ENCODE peak calls at places on chromosomes 3 and 15, in six cellular contexts. D is brain microvascular endothelial cell, U is body of pancreas, S is cardiac fibroblast, E is fibroblast of pulmonary artery, I is hepatocyte. Y is an unnamed sample.

GRCh38 chr3:6097021-6097420 is 763.9 kb upstream of the GRM7 start:
- DNase-seq in D (no peak), U (no peak), S (no peak), E (no peak), I (no peak), Y (no peak)

GRCh38 chr3:8581806-8582436 is 62.7 kb downstream of the SSUH2 start:
- DNase-seq in D (no peak), U (no peak), S (no peak), E (no peak), I (no peak), Y (no peak)

GRCh38 chr3:177427096-177427495 is 229.8 kb upstream of the TBL1XR1 start:
- DNase-seq in D (no peak), U (no peak), S (no peak), E (no peak), I (no peak), Y (no peak)

GRCh38 chr15:50257924-50258323 is 7.6 kb downstream of the HDC start:
- DNase-seq in D (peak), U (no peak), S (peak), E (peak), I (no peak), Y (no peak)

GRCh38 chr3:41575754-41576153 is 376.4 kb downstream of the CTNNB1 start:
- DNase-seq in D (no peak), U (no peak), S (no peak), E (no peak), I (no peak), Y (no peak)

GRCh38 chr3:147119346-147119745 is 287.0 kb downstream of the ZIC4 start:
- DNase-seq in D (no peak), U (no peak), S (no peak), E (no peak), I (no peak), Y (no peak)

GRCh38 chr3:114121996-114122709 is 56.7 kb downstream of the DRD3 start:
- DNase-seq in D (peak), U (peak), S (peak), E (peak), I (no peak), Y (no peak)

GRCh38 chr3:161043343-161044035 is 61.7 kb downstream of the B3GALNT1 start:
- DNase-seq in D (no peak), U (no peak), S (no peak), E (no peak), I (no peak), Y (no peak)

GRCh38 chr3:125651246-125651645 is 55.9 kb upstream of the OSBPL11 start:
- DNase-seq in D (peak), U (no peak), S (no peak), E (no peak), I (no peak), Y (no peak)

GRCh38 chr3:126768903-126769302 is 64.9 kb downstream of the CHCHD6 start:
- DNase-seq in D (no peak), U (no peak), S (no peak), E (no peak), I (no peak), Y (no peak)

GRCh38 chr3:46438831-46439230 is 25.9 kb downstream of the LTF start:
- DNase-seq in D (no peak), U (no peak), S (no peak), E (no peak), I (no peak), Y (no peak)

GRCh38 chr3:46448721-46449120 is 16.0 kb downstream of the LTF start:
- DNase-seq in D (no peak), U (no peak), S (no peak), E (no peak), I (no peak), Y (no peak)

GRCh38 chr3:46447535-46447934 is 17.2 kb downstream of the LTF start:
- DNase-seq in D (no peak), U (no peak), S (no peak), E (no peak), I (no peak), Y (no peak)

GRCh38 chr3:46440531-46441294 is 24.0 kb downstream of the LTF start:
- DNase-seq in D (no peak), U (no peak), S (no peak), E (no peak), I (no peak), Y (no peak)

GRCh38 chr3:46442591-46443530 is 21.8 kb downstream of the LTF start:
- DNase-seq in D (peak), U (peak), S (peak), E (no peak), I (peak), Y (peak)
- TF ChIP-seq CTCF in D (peak), U (peak), S (peak), E (no peak), I (peak), Y (peak)

DNA sequence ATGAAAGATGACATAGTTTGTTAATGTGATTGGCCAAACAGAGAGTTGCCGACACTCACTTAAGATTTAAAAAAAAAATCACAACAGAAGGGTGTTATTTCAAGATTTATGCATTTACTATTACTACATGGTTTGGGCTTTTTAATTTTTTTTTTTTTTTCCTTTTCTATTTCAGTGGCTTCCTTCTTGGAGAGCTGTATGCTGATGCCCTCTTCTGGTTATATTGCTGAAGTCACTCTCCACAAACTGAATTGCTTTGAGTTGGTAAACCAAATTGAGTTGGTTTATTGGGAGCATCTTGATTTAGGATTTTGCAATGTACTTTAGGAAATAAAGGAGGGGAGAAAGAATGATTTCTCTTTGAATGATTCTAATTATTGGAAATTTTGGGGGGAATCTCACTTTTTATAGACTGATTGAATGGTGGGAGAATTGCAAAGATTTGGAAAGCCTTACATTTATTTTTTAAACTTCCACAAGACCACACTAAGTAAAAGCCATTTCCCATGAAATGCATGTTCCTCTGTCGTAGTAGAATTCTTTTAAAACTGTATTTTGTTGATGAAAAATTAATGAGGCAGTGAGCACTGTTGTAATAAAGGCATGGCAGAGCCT is 186.6 kb upstream of the FEZF2 start:
- DNase-seq in D (peak), U (no peak), S (peak), E (peak), I (peak), Y (no peak)
- TF ChIP-seq CTCF in D (peak), U (peak), S (peak), E (peak), I (peak), Y (no peak)

DNA sequence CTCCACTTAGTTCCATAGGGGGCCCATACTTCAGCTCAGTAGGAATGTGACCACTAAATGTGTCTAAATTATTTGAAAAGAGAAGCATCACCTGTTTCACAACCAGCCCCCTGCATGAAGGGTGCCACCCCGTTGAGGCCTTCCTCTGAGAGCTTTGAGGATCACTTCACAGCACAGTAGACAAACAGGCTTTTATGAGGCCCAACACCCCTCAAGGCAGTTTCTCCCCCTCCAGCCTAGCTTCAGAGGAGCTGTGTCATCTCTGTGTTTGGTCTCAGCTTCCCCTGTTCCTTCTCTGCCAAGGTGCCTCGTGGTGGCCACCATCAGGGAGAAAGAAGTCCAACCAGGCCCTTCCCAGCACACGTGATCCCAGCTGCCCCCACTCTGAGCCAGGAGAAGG is 21.5 kb upstream of the DUSP7 start:
- DNase-seq in D (no peak), U (no peak), S (no peak), E (no peak), I (no peak), Y (no peak)
- TF ChIP-seq CTCF in D (no peak), U (no peak), S (no peak), E (no peak), I (no peak), Y (no peak)

GRCh38 chr3:148136816-148137215 is 560.9 kb upstream of the AGTR1 start:
- DNase-seq in D (no peak), U (no peak), S (no peak), E (no peak), I (no peak), Y (no peak)

GRCh38 chr3:148126962-148127361 is 570.7 kb upstream of the AGTR1 start:
- DNase-seq in D (no peak), U (no peak), S (no peak), E (no peak), I (no peak), Y (no peak)

GRCh38 chr3:148128136-148128535 is 569.6 kb upstream of the AGTR1 start:
- DNase-seq in D (no peak), U (no peak), S (no peak), E (no peak), I (no peak), Y (no peak)

DNA sequence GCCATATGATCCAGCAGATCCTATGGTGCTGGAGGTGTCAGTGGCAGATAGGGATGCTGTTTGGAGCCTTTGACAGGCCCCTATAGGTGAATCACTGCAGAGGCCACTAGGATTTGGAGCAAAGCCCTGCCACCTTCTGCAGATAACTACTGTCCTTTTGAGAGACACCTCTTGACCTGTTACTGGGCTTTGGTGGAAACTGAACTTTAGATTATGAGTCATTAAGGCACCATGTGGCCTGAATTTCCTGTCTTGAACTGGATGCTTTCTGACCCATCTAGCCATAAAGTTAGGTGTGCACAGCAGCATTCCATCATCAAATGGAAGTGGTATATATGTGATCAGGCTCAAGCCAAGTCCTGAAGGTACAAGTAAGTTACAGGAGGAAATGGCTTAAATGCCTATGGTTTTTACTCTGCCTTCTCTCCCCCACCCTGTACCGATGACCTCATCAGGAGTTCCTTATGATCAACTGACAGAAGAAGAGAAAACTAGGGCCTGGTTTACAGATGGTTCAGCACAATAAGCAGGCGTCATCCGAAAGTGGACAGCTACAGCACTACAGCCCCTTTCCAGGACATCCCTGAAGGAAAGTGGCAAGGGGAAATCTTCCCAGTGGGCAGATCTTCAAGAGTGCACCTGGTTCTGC is 565.6 kb upstream of the AGTR1 start:
- DNase-seq in D (peak), U (no peak), S (no peak), E (peak), I (no peak), Y (no peak)
- TF ChIP-seq CTCF in D (no peak), U (no peak), S (no peak), E (no peak), I (no peak), Y (no peak)

GRCh38 chr3:169342652-169343051 is 320.9 kb downstream of the MECOM start:
- DNase-seq in D (no peak), U (no peak), S (no peak), E (no peak), I (no peak), Y (no peak)
- TF ChIP-seq CTCF in D (peak), U (no peak), S (no peak), E (no peak), I (no peak), Y (no peak)

DNA sequence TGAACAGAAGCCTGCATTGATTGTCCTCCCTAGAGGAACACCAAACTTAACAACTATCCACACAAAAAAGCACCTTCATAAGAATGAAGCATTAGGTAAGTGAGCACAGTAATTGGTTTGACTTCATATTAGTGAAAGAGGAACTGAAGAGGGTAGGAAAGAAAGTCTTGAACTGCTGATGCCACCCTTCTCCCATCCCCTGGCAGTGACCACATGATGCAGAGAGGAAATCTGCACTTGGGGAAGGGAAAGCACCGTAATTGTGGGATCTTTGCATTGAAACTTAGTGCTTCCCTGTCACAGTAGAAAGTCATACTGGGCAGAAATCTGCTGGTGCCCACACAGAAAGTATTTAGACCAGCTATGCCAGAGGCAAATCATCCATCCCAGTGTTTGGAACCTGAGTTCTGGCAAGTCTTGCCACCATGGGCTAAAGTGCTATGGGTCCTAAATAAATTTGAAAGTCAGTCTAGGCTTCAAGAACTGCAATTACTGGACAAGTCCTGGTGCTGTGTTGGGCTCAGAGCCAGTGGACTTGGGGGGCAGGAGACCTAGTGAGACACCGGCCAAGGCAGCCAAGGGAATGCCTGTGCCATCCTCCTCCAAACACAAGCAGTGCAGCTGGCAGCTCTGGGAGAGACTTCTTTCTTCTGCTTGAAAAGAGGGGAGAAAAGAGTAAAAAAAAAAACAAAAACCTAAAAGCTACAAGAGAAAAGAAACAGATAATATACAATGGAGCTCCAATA is 63.6 kb downstream of the SLC15A2 start:
- DNase-seq in D (no peak), U (no peak), S (no peak), E (no peak), I (no peak), Y (no peak)
- TF ChIP-seq CTCF in D (no peak), U (no peak), S (no peak), E (no peak), I (no peak), Y (no peak)

Y was measured in Calu3.